ENCODE peak calls at places on chromosomes 5 and 9, in ten cellular contexts. V is vagina; W is NCI-H510A treated with DMSO at 0.1 percent for 48 hours; Y is RWPE2; O is CD8-positive, alpha-beta T cell; F is stimulated activated CD4-positive, alpha-beta T cell treated with anti-CD3 and anti-CD28 coated beads, TNF-alpha, amount 100 ng/mL, for 1 hour; P is NCI-H1417; Z is C1 segment of cervical spinal cord; J is kidney glomerular epithelial cell; K is CD8-positive, alpha-beta memory T cell. U is an unnamed sample.

GRCh38 chr9:129319938-129320481 is 141.9 kb upstream of the IER5L start:
- DNase-seq in V (peak), W (peak), Y (no peak), O (no peak), F (no peak), P (no peak), Z (no peak), J (no peak), K (no peak), U (no peak)

GRCh38 chr5:57034517-57034916 is 82.6 kb upstream of the MIER3 start:
- DNase-seq in V (no peak), W (no peak), Y (no peak), O (no peak), F (no peak), P (no peak), Z (no peak), J (no peak), K (no peak), U (no peak)

GRCh38 chr5:51559921-51560658 is 176.8 kb downstream of the ISL1 start:
- DNase-seq in V (no peak), W (no peak), Y (no peak), O (no peak), F (no peak), P (no peak), Z (no peak), J (no peak), K (no peak), U (no peak)

GRCh38 chr5:82312373-82312856 is 34.3 kb upstream of the RPS23 start:
- DNase-seq in V (no peak), W (peak), Y (no peak), O (no peak), F (no peak), P (peak), Z (no peak), J (peak), K (peak), U (peak)

GRCh38 chr5:71924980-71925379 is 182.3 kb upstream of the MAP1B start:
- DNase-seq in V (no peak), W (peak), Y (no peak), O (no peak), F (no peak), P (no peak), Z (no peak), J (peak), K (no peak), U (no peak)

GRCh38 chr9:37897665-37898064 is 6.3 kb downstream of the SLC25A51 start:
- DNase-seq in V (no peak), W (no peak), Y (no peak), O (no peak), F (no peak), P (no peak), Z (no peak), J (no peak), K (no peak), U (no peak)

GRCh38 chr5:150122158-150122510 is 33.5 kb downstream of the PDGFRB start:
- DNase-seq in V (no peak), W (no peak), Y (peak), O (no peak), F (no peak), P (no peak), Z (no peak), J (no peak), K (no peak), U (no peak)

GRCh38 chr5:150487199-150488061 is 20.5 kb upstream of the NDST1 start:
- DNase-seq in V (no peak), W (peak), Y (no peak), O (no peak), F (no peak), P (no peak), Z (peak), J (peak), K (no peak), U (no peak)

GRCh38 chr9:34572628-34573027 is 16.9 kb downstream of the CNTFR start:
- DNase-seq in V (no peak), W (no peak), Y (no peak), O (no peak), F (no peak), P (no peak), Z (no peak), J (no peak), K (no peak), U (no peak)

GRCh38 chr5:143308726-143309125 is 94.8 kb downstream of the NR3C1 start:
- DNase-seq in V (no peak), W (no peak), Y (no peak), O (no peak), F (no peak), P (no peak), Z (no peak), J (peak), K (no peak), U (no peak)

GRCh38 chr5:3853366-3853765 is 257.7 kb downstream of the IRX1 start:
- DNase-seq in V (peak), W (no peak), Y (no peak), O (no peak), F (no peak), P (no peak), Z (no peak), J (no peak), K (no peak), U (no peak)

GRCh38 chr9:123438821-123439220 is 82.8 kb downstream of the CRB2 start:
- DNase-seq in V (no peak), W (no peak), Y (no peak), O (no peak), F (no peak), P (no peak), Z (no peak), J (no peak), K (no peak), U (no peak)

GRCh38 chr5:110757118-110757729 is 18.4 kb downstream of the SLC25A46 start:
- DNase-seq in V (no peak), W (peak), Y (no peak), O (no peak), F (no peak), P (peak), Z (no peak), J (peak), K (no peak), U (no peak)

GRCh38 chr5:18043344-18043743 is 409.1 kb downstream of the TAF11L14 start:
- DNase-seq in V (no peak), W (no peak), Y (no peak), O (no peak), F (no peak), P (no peak), Z (no peak), J (no peak), K (no peak), U (no peak)

GRCh38 chr5:172858511-172858989 is 24.5 kb downstream of the ERGIC1 start:
- DNase-seq in V (no peak), W (no peak), Y (no peak), O (no peak), F (no peak), P (no peak), Z (no peak), J (no peak), K (no peak), U (no peak)

GRCh38 chr5:147382776-147383175 is 127.1 kb downstream of the DPYSL3 start:
- DNase-seq in V (no peak), W (no peak), Y (no peak), O (no peak), F (no peak), P (peak), Z (peak), J (no peak), K (no peak), U (no peak)

GRCh38 chr9:33151007-33151557 is 16.1 kb downstream of the B4GALT1 start:
- DNase-seq in V (peak), W (peak), Y (peak), O (no peak), F (no peak), P (peak), Z (no peak), J (peak), K (no peak), U (no peak)

GRCh38 chr9:89483592-89484474 is 14.1 kb downstream of the SEMA4D start:
- DNase-seq in V (no peak), W (no peak), Y (no peak), O (peak), F (no peak), P (no peak), Z (peak), J (no peak), K (peak), U (no peak)

GRCh38 chr5:76162335-76162734 is 79.2 kb downstream of the SV2C start:
- DNase-seq in V (no peak), W (no peak), Y (no peak), O (no peak), F (no peak), P (no peak), Z (no peak), J (no peak), K (no peak), U (no peak)

GRCh38 chr5:78360674-78361225 is 333 bp downstream of the SCAMP1 start:
- DNase-seq in V (no peak), W (peak), Y (peak), O (peak), F (peak), P (peak), Z (peak), J (no peak), K (peak), U (no peak)

GRCh38 chr5:164672931-164673694 is 1167.7 kb downstream of the MAT2B start:
- DNase-seq in V (no peak), W (no peak), Y (no peak), O (no peak), F (no peak), P (no peak), Z (no peak), J (peak), K (no peak), U (no peak)

GRCh38 chr5:143071927-143072326 is 301.8 kb downstream of the ARHGAP26 start:
- DNase-seq in V (no peak), W (no peak), Y (no peak), O (no peak), F (no peak), P (no peak), Z (no peak), J (no peak), K (no peak), U (no peak)

GRCh38 chr5:68395302-68395701 is 179.7 kb downstream of the PIK3R1 start:
- DNase-seq in V (no peak), W (no peak), Y (no peak), O (no peak), F (no peak), P (no peak), Z (no peak), J (no peak), K (no peak), U (no peak)

GRCh38 chr9:136762915-136763648 is 1.2 kb downstream of the LCN15 start:
- DNase-seq in V (no peak), W (no peak), Y (peak), O (peak), F (peak), P (peak), Z (no peak), J (no peak), K (peak), U (no peak)

GRCh38 chr9:23826120-23826629 is at the start of gene ELAVL2:
- DNase-seq in V (no peak), W (peak), Y (peak), O (peak), F (peak), P (peak), Z (peak), J (peak), K (peak), U (peak)

GRCh38 chr5:104650313-104650712 is 1087.7 kb upstream of the NUDT12 start:
- DNase-seq in V (no peak), W (no peak), Y (no peak), O (no peak), F (no peak), P (no peak), Z (no peak), J (no peak), K (no peak), U (no peak)

GRCh38 chr9:113011911-113012381 is at the start of gene ZNF883:
- DNase-seq in V (no peak), W (peak), Y (no peak), O (peak), F (peak), P (peak), Z (peak), J (no peak), K (peak), U (peak)

GRCh38 chr9:129938291-129938979 is 103.2 kb downstream of the USP20 start:
- DNase-seq in V (no peak), W (no peak), Y (no peak), O (no peak), F (no peak), P (no peak), Z (peak), J (peak), K (no peak), U (no peak)

GRCh38 chr5:90093931-90094485 is 315.5 kb downstream of the CETN3 start:
- DNase-seq in V (no peak), W (no peak), Y (no peak), O (no peak), F (no peak), P (no peak), Z (no peak), J (no peak), K (no peak), U (no peak)

U was measured in hypothalamus.